ENCODE peak calls at places on chromosomes 16 and 17, in ten cellular contexts. One of them, this sample, is unnamed.

GRCh38 chr16:88706965-88707871 is 915 bp downstream of the CTU2 start:
- DNase-seq in AG10803: no peak
- DNase-seq in stimulated activated CD4-positive, alpha-beta T cell treated with anti-CD3 and anti-CD28 coated beads, TNF-alpha, amount 100 ng/mL, for 24 hours: no peak
- DNase-seq in stromal cell of bone marrow: no peak
- DNase-seq in activated gamma-delta T cell treated with anti-CD3 and anti-CD28 coated beads, Interleukin-2, amount 50 U/mL, for 16 hours: no peak
- DNase-seq in ACHN: no peak
- DNase-seq in germinal center: no peak
- DNase-seq in aorta: no peak
- DNase-seq in foreskin keratinocyte: no peak
- DNase-seq in transverse colon: no peak
- DNase-seq in this sample: no peak

GRCh38 chr17:59361916-59362810 is 30.7 kb downstream of the YPEL2 start:
- DNase-seq in stimulated activated CD4-positive, alpha-beta T cell treated with anti-CD3 and anti-CD28 coated beads, TNF-alpha, amount 100 ng/mL, for 24 hours: no peak
- DNase-seq in transverse colon: no peak
- DNase-seq in stromal cell of bone marrow: peak
- DNase-seq in ACHN: peak
- DNase-seq in germinal center: peak
- DNase-seq in foreskin keratinocyte: peak
- DNase-seq in aorta: no peak
- DNase-seq in activated gamma-delta T cell treated with anti-CD3 and anti-CD28 coated beads, Interleukin-2, amount 50 U/mL, for 16 hours: peak
- DNase-seq in AG10803: peak
- DNase-seq in this sample: peak

GRCh38 chr16:22751104-22751667 is 62.8 kb upstream of the HS3ST2 start:
- DNase-seq in germinal center: no peak
- DNase-seq in stimulated activated CD4-positive, alpha-beta T cell treated with anti-CD3 and anti-CD28 coated beads, TNF-alpha, amount 100 ng/mL, for 24 hours: no peak
- DNase-seq in AG10803: no peak
- DNase-seq in transverse colon: no peak
- DNase-seq in activated gamma-delta T cell treated with anti-CD3 and anti-CD28 coated beads, Interleukin-2, amount 50 U/mL, for 16 hours: no peak
- DNase-seq in aorta: no peak
- DNase-seq in ACHN: no peak
- DNase-seq in stromal cell of bone marrow: no peak
- DNase-seq in foreskin keratinocyte: no peak
- DNase-seq in this sample: no peak

GRCh38 chr16:55505333-55506015 is 3.4 kb upstream of the LPCAT2 start:
- DNase-seq in aorta: no peak
- DNase-seq in ACHN: no peak
- DNase-seq in activated gamma-delta T cell treated with anti-CD3 and anti-CD28 coated beads, Interleukin-2, amount 50 U/mL, for 16 hours: no peak
- DNase-seq in transverse colon: no peak
- DNase-seq in stimulated activated CD4-positive, alpha-beta T cell treated with anti-CD3 and anti-CD28 coated beads, TNF-alpha, amount 100 ng/mL, for 24 hours: no peak
- DNase-seq in AG10803: no peak
- DNase-seq in germinal center: no peak
- DNase-seq in stromal cell of bone marrow: no peak
- DNase-seq in foreskin keratinocyte: no peak
- DNase-seq in this sample: no peak

GRCh38 chr17:72592242-72592966 is 471.6 kb downstream of the SOX9 start:
- DNase-seq in AG10803: peak
- DNase-seq in activated gamma-delta T cell treated with anti-CD3 and anti-CD28 coated beads, Interleukin-2, amount 50 U/mL, for 16 hours: no peak
- DNase-seq in ACHN: peak
- DNase-seq in stromal cell of bone marrow: peak
- DNase-seq in foreskin keratinocyte: peak
- DNase-seq in germinal center: peak
- DNase-seq in stimulated activated CD4-positive, alpha-beta T cell treated with anti-CD3 and anti-CD28 coated beads, TNF-alpha, amount 100 ng/mL, for 24 hours: peak
- DNase-seq in transverse colon: peak
- DNase-seq in aorta: peak
- DNase-seq in this sample: no peak

GRCh38 chr16:16871196-16871595 is 492.3 kb downstream of the NPIPA7 start:
- DNase-seq in stimulated activated CD4-positive, alpha-beta T cell treated with anti-CD3 and anti-CD28 coated beads, TNF-alpha, amount 100 ng/mL, for 24 hours: no peak
- DNase-seq in stromal cell of bone marrow: no peak
- DNase-seq in activated gamma-delta T cell treated with anti-CD3 and anti-CD28 coated beads, Interleukin-2, amount 50 U/mL, for 16 hours: no peak
- DNase-seq in AG10803: no peak
- DNase-seq in ACHN: no peak
- DNase-seq in aorta: no peak
- DNase-seq in foreskin keratinocyte: no peak
- DNase-seq in transverse colon: no peak
- DNase-seq in germinal center: no peak
- DNase-seq in this sample: no peak

GRCh38 chr16:49876716-49877129 is 20.8 kb upstream of the ZNF423 start:
- DNase-seq in aorta: peak
- DNase-seq in foreskin keratinocyte: no peak
- DNase-seq in ACHN: peak
- DNase-seq in activated gamma-delta T cell treated with anti-CD3 and anti-CD28 coated beads, Interleukin-2, amount 50 U/mL, for 16 hours: no peak
- DNase-seq in AG10803: no peak
- DNase-seq in stimulated activated CD4-positive, alpha-beta T cell treated with anti-CD3 and anti-CD28 coated beads, TNF-alpha, amount 100 ng/mL, for 24 hours: no peak
- DNase-seq in transverse colon: peak
- DNase-seq in stromal cell of bone marrow: no peak
- DNase-seq in germinal center: peak
- DNase-seq in this sample: no peak

GRCh38 chr17:64166876-64167275 is 36.9 kb upstream of the ERN1 start:
- DNase-seq in ACHN: no peak
- DNase-seq in transverse colon: no peak
- DNase-seq in activated gamma-delta T cell treated with anti-CD3 and anti-CD28 coated beads, Interleukin-2, amount 50 U/mL, for 16 hours: no peak
- DNase-seq in aorta: no peak
- DNase-seq in foreskin keratinocyte: no peak
- DNase-seq in stromal cell of bone marrow: no peak
- DNase-seq in stimulated activated CD4-positive, alpha-beta T cell treated with anti-CD3 and anti-CD28 coated beads, TNF-alpha, amount 100 ng/mL, for 24 hours: no peak
- DNase-seq in AG10803: no peak
- DNase-seq in germinal center: no peak
- DNase-seq in this sample: no peak

GRCh38 chr17:63634163-63634562 is 11.9 kb downstream of the MAP3K3 start:
- DNase-seq in foreskin keratinocyte: no peak
- DNase-seq in transverse colon: no peak
- DNase-seq in stromal cell of bone marrow: no peak
- DNase-seq in activated gamma-delta T cell treated with anti-CD3 and anti-CD28 coated beads, Interleukin-2, amount 50 U/mL, for 16 hours: no peak
- DNase-seq in AG10803: no peak
- DNase-seq in germinal center: no peak
- DNase-seq in stimulated activated CD4-positive, alpha-beta T cell treated with anti-CD3 and anti-CD28 coated beads, TNF-alpha, amount 100 ng/mL, for 24 hours: no peak
- DNase-seq in ACHN: no peak
- DNase-seq in aorta: no peak
- DNase-seq in this sample: no peak

GRCh38 chr16:678858-679807 is 1.1 kb upstream of the STUB1 start:
- DNase-seq in stimulated activated CD4-positive, alpha-beta T cell treated with anti-CD3 and anti-CD28 coated beads, TNF-alpha, amount 100 ng/mL, for 24 hours: no peak
- DNase-seq in aorta: peak
- DNase-seq in foreskin keratinocyte: no peak
- DNase-seq in AG10803: peak
- DNase-seq in activated gamma-delta T cell treated with anti-CD3 and anti-CD28 coated beads, Interleukin-2, amount 50 U/mL, for 16 hours: no peak
- DNase-seq in stromal cell of bone marrow: no peak
- DNase-seq in germinal center: no peak
- DNase-seq in transverse colon: peak
- DNase-seq in ACHN: peak
- DNase-seq in this sample: no peak

GRCh38 chr16:75260856-75261589 is 9.6 kb upstream of the BCAR1 start:
- DNase-seq in stimulated activated CD4-positive, alpha-beta T cell treated with anti-CD3 and anti-CD28 coated beads, TNF-alpha, amount 100 ng/mL, for 24 hours: no peak
- DNase-seq in aorta: no peak
- DNase-seq in transverse colon: no peak
- DNase-seq in stromal cell of bone marrow: no peak
- DNase-seq in foreskin keratinocyte: no peak
- DNase-seq in ACHN: no peak
- DNase-seq in germinal center: no peak
- DNase-seq in activated gamma-delta T cell treated with anti-CD3 and anti-CD28 coated beads, Interleukin-2, amount 50 U/mL, for 16 hours: no peak
- DNase-seq in AG10803: no peak
- DNase-seq in this sample: no peak

GRCh38 chr17:78563189-78564145 is 13.7 kb downstream of the DNAH17 start:
- DNase-seq in AG10803: no peak
- DNase-seq in transverse colon: no peak
- DNase-seq in stimulated activated CD4-positive, alpha-beta T cell treated with anti-CD3 and anti-CD28 coated beads, TNF-alpha, amount 100 ng/mL, for 24 hours: no peak
- DNase-seq in aorta: no peak
- DNase-seq in activated gamma-delta T cell treated with anti-CD3 and anti-CD28 coated beads, Interleukin-2, amount 50 U/mL, for 16 hours: no peak
- DNase-seq in stromal cell of bone marrow: no peak
- DNase-seq in ACHN: no peak
- DNase-seq in foreskin keratinocyte: no peak
- DNase-seq in germinal center: no peak
- DNase-seq in this sample: no peak

GRCh38 chr16:86964846-86965245 is 352.3 kb downstream of the C16orf95 start:
- DNase-seq in foreskin keratinocyte: no peak
- DNase-seq in germinal center: no peak
- DNase-seq in AG10803: no peak
- DNase-seq in activated gamma-delta T cell treated with anti-CD3 and anti-CD28 coated beads, Interleukin-2, amount 50 U/mL, for 16 hours: no peak
- DNase-seq in ACHN: no peak
- DNase-seq in stromal cell of bone marrow: no peak
- DNase-seq in aorta: peak
- DNase-seq in transverse colon: no peak
- DNase-seq in stimulated activated CD4-positive, alpha-beta T cell treated with anti-CD3 and anti-CD28 coated beads, TNF-alpha, amount 100 ng/mL, for 24 hours: no peak
- DNase-seq in this sample: no peak

GRCh38 chr16:86034421-86034919 is 135.5 kb downstream of the IRF8 start:
- DNase-seq in stromal cell of bone marrow: no peak
- DNase-seq in activated gamma-delta T cell treated with anti-CD3 and anti-CD28 coated beads, Interleukin-2, amount 50 U/mL, for 16 hours: no peak
- DNase-seq in transverse colon: peak
- DNase-seq in ACHN: no peak
- DNase-seq in germinal center: no peak
- DNase-seq in stimulated activated CD4-positive, alpha-beta T cell treated with anti-CD3 and anti-CD28 coated beads, TNF-alpha, amount 100 ng/mL, for 24 hours: no peak
- DNase-seq in aorta: no peak
- DNase-seq in foreskin keratinocyte: no peak
- DNase-seq in AG10803: no peak
- DNase-seq in this sample: no peak

GRCh38 chr17:72419866-72420774 is 299.3 kb downstream of the SOX9 start:
- DNase-seq in activated gamma-delta T cell treated with anti-CD3 and anti-CD28 coated beads, Interleukin-2, amount 50 U/mL, for 16 hours: no peak
- DNase-seq in AG10803: no peak
- DNase-seq in stimulated activated CD4-positive, alpha-beta T cell treated with anti-CD3 and anti-CD28 coated beads, TNF-alpha, amount 100 ng/mL, for 24 hours: no peak
- DNase-seq in stromal cell of bone marrow: no peak
- DNase-seq in transverse colon: peak
- DNase-seq in germinal center: peak
- DNase-seq in foreskin keratinocyte: no peak
- DNase-seq in aorta: no peak
- DNase-seq in ACHN: no peak
- DNase-seq in this sample: peak

GRCh38 chr17:78127888-78128615 is 503 bp downstream of the TMC6 start:
- DNase-seq in stromal cell of bone marrow: no peak
- DNase-seq in activated gamma-delta T cell treated with anti-CD3 and anti-CD28 coated beads, Interleukin-2, amount 50 U/mL, for 16 hours: no peak
- DNase-seq in aorta: no peak
- DNase-seq in AG10803: no peak
- DNase-seq in stimulated activated CD4-positive, alpha-beta T cell treated with anti-CD3 and anti-CD28 coated beads, TNF-alpha, amount 100 ng/mL, for 24 hours: no peak
- DNase-seq in germinal center: peak
- DNase-seq in foreskin keratinocyte: no peak
- DNase-seq in transverse colon: peak
- DNase-seq in ACHN: no peak
- DNase-seq in this sample: no peak

GRCh38 chr17:40330850-40331470 is 22.0 kb downstream of the RARA start:
- DNase-seq in ACHN: no peak
- DNase-seq in AG10803: no peak
- DNase-seq in stromal cell of bone marrow: no peak
- DNase-seq in activated gamma-delta T cell treated with anti-CD3 and anti-CD28 coated beads, Interleukin-2, amount 50 U/mL, for 16 hours: no peak
- DNase-seq in stimulated activated CD4-positive, alpha-beta T cell treated with anti-CD3 and anti-CD28 coated beads, TNF-alpha, amount 100 ng/mL, for 24 hours: no peak
- DNase-seq in transverse colon: no peak
- DNase-seq in foreskin keratinocyte: no peak
- DNase-seq in germinal center: no peak
- DNase-seq in aorta: no peak
- DNase-seq in this sample: no peak

GRCh38 chr17:5203178-5203907 is 11.7 kb upstream of the ZNF594 start:
- DNase-seq in stimulated activated CD4-positive, alpha-beta T cell treated with anti-CD3 and anti-CD28 coated beads, TNF-alpha, amount 100 ng/mL, for 24 hours: no peak
- DNase-seq in AG10803: peak
- DNase-seq in aorta: no peak
- DNase-seq in germinal center: no peak
- DNase-seq in activated gamma-delta T cell treated with anti-CD3 and anti-CD28 coated beads, Interleukin-2, amount 50 U/mL, for 16 hours: no peak
- DNase-seq in foreskin keratinocyte: no peak
- DNase-seq in ACHN: no peak
- DNase-seq in transverse colon: no peak
- DNase-seq in stromal cell of bone marrow: peak
- DNase-seq in this sample: no peak

GRCh38 chr16:55045329-55046145 is 114.9 kb downstream of the IRX5 start:
- DNase-seq in AG10803: no peak
- DNase-seq in activated gamma-delta T cell treated with anti-CD3 and anti-CD28 coated beads, Interleukin-2, amount 50 U/mL, for 16 hours: no peak
- DNase-seq in ACHN: no peak
- DNase-seq in transverse colon: no peak
- DNase-seq in foreskin keratinocyte: no peak
- DNase-seq in stimulated activated CD4-positive, alpha-beta T cell treated with anti-CD3 and anti-CD28 coated beads, TNF-alpha, amount 100 ng/mL, for 24 hours: no peak
- DNase-seq in aorta: no peak
- DNase-seq in stromal cell of bone marrow: no peak
- DNase-seq in germinal center: no peak
- DNase-seq in this sample: no peak

GRCh38 chr16:89084411-89084810 is 9.2 kb upstream of the ACSF3 start:
- DNase-seq in ACHN: no peak
- DNase-seq in activated gamma-delta T cell treated with anti-CD3 and anti-CD28 coated beads, Interleukin-2, amount 50 U/mL, for 16 hours: no peak
- DNase-seq in stromal cell of bone marrow: no peak
- DNase-seq in stimulated activated CD4-positive, alpha-beta T cell treated with anti-CD3 and anti-CD28 coated beads, TNF-alpha, amount 100 ng/mL, for 24 hours: no peak
- DNase-seq in aorta: no peak
- DNase-seq in AG10803: no peak
- DNase-seq in foreskin keratinocyte: no peak
- DNase-seq in germinal center: no peak
- DNase-seq in transverse colon: peak
- DNase-seq in this sample: no peak

GRCh38 chr16:55809386-55809785 is 23.5 kb downstream of the CES1 start:
- DNase-seq in stromal cell of bone marrow: no peak
- DNase-seq in activated gamma-delta T cell treated with anti-CD3 and anti-CD28 coated beads, Interleukin-2, amount 50 U/mL, for 16 hours: no peak
- DNase-seq in AG10803: no peak
- DNase-seq in aorta: no peak
- DNase-seq in transverse colon: no peak
- DNase-seq in ACHN: no peak
- DNase-seq in germinal center: no peak
- DNase-seq in foreskin keratinocyte: no peak
- DNase-seq in stimulated activated CD4-positive, alpha-beta T cell treated with anti-CD3 and anti-CD28 coated beads, TNF-alpha, amount 100 ng/mL, for 24 hours: no peak
- DNase-seq in this sample: no peak

GRCh38 chr16:5928476-5929055 is 831.0 kb upstream of the EEF2KMT start:
- DNase-seq in AG10803: no peak
- DNase-seq in ACHN: no peak
- DNase-seq in germinal center: no peak
- DNase-seq in activated gamma-delta T cell treated with anti-CD3 and anti-CD28 coated beads, Interleukin-2, amount 50 U/mL, for 16 hours: no peak
- DNase-seq in stimulated activated CD4-positive, alpha-beta T cell treated with anti-CD3 and anti-CD28 coated beads, TNF-alpha, amount 100 ng/mL, for 24 hours: no peak
- DNase-seq in foreskin keratinocyte: no peak
- DNase-seq in aorta: no peak
- DNase-seq in transverse colon: no peak
- DNase-seq in stromal cell of bone marrow: no peak
- DNase-seq in this sample: no peak

GRCh38 chr16:10964039-10964890 is 19.9 kb downstream of the CLEC16A start:
- DNase-seq in ACHN: peak
- DNase-seq in aorta: peak
- DNase-seq in foreskin keratinocyte: no peak
- DNase-seq in activated gamma-delta T cell treated with anti-CD3 and anti-CD28 coated beads, Interleukin-2, amount 50 U/mL, for 16 hours: peak
- DNase-seq in stromal cell of bone marrow: peak
- DNase-seq in AG10803: peak
- DNase-seq in germinal center: peak
- DNase-seq in stimulated activated CD4-positive, alpha-beta T cell treated with anti-CD3 and anti-CD28 coated beads, TNF-alpha, amount 100 ng/mL, for 24 hours: peak
- DNase-seq in transverse colon: peak
- DNase-seq in this sample: no peak

GRCh38 chr16:4733211-4733742 is 794 bp downstream of the ANKS3 start:
- DNase-seq in aorta: no peak
- DNase-seq in ACHN: no peak
- DNase-seq in stimulated activated CD4-positive, alpha-beta T cell treated with anti-CD3 and anti-CD28 coated beads, TNF-alpha, amount 100 ng/mL, for 24 hours: no peak
- DNase-seq in germinal center: no peak
- DNase-seq in activated gamma-delta T cell treated with anti-CD3 and anti-CD28 coated beads, Interleukin-2, amount 50 U/mL, for 16 hours: no peak
- DNase-seq in AG10803: no peak
- DNase-seq in stromal cell of bone marrow: no peak
- DNase-seq in transverse colon: no peak
- DNase-seq in foreskin keratinocyte: no peak
- DNase-seq in this sample: no peak

GRCh38 chr16:67149276-67150057 is 1.3 kb downstream of the B3GNT9 start:
- DNase-seq in germinal center: no peak
- DNase-seq in activated gamma-delta T cell treated with anti-CD3 and anti-CD28 coated beads, Interleukin-2, amount 50 U/mL, for 16 hours: no peak
- DNase-seq in transverse colon: no peak
- DNase-seq in ACHN: no peak
- DNase-seq in stromal cell of bone marrow: no peak
- DNase-seq in foreskin keratinocyte: no peak
- DNase-seq in stimulated activated CD4-positive, alpha-beta T cell treated with anti-CD3 and anti-CD28 coated beads, TNF-alpha, amount 100 ng/mL, for 24 hours: no peak
- DNase-seq in AG10803: no peak
- DNase-seq in aorta: peak
- DNase-seq in this sample: no peak

GRCh38 chr17:10757067-10757466 is 27.2 kb upstream of the TMEM220 start:
- DNase-seq in stromal cell of bone marrow: no peak
- DNase-seq in AG10803: no peak
- DNase-seq in stimulated activated CD4-positive, alpha-beta T cell treated with anti-CD3 and anti-CD28 coated beads, TNF-alpha, amount 100 ng/mL, for 24 hours: no peak
- DNase-seq in activated gamma-delta T cell treated with anti-CD3 and anti-CD28 coated beads, Interleukin-2, amount 50 U/mL, for 16 hours: no peak
- DNase-seq in ACHN: no peak
- DNase-seq in foreskin keratinocyte: no peak
- DNase-seq in aorta: no peak
- DNase-seq in transverse colon: no peak
- DNase-seq in germinal center: no peak
- DNase-seq in this sample: no peak

GRCh38 chr17:76727745-76728456 is 1.3 kb downstream of the METTL23 start:
- DNase-seq in activated gamma-delta T cell treated with anti-CD3 and anti-CD28 coated beads, Interleukin-2, amount 50 U/mL, for 16 hours: no peak
- DNase-seq in foreskin keratinocyte: no peak
- DNase-seq in AG10803: no peak
- DNase-seq in stimulated activated CD4-positive, alpha-beta T cell treated with anti-CD3 and anti-CD28 coated beads, TNF-alpha, amount 100 ng/mL, for 24 hours: no peak
- DNase-seq in transverse colon: peak
- DNase-seq in aorta: no peak
- DNase-seq in ACHN: peak
- DNase-seq in germinal center: no peak
- DNase-seq in stromal cell of bone marrow: no peak
- DNase-seq in this sample: no peak

GRCh38 chr17:48522031-48522593 is 8.7 kb downstream of the HOXB1 start:
- DNase-seq in stromal cell of bone marrow: no peak
- DNase-seq in AG10803: no peak
- DNase-seq in transverse colon: no peak
- DNase-seq in activated gamma-delta T cell treated with anti-CD3 and anti-CD28 coated beads, Interleukin-2, amount 50 U/mL, for 16 hours: no peak
- DNase-seq in ACHN: no peak
- DNase-seq in stimulated activated CD4-positive, alpha-beta T cell treated with anti-CD3 and anti-CD28 coated beads, TNF-alpha, amount 100 ng/mL, for 24 hours: no peak
- DNase-seq in aorta: no peak
- DNase-seq in germinal center: no peak
- DNase-seq in foreskin keratinocyte: no peak
- DNase-seq in this sample: no peak